ENCODE peak calls at places on chromosomes 7 and 10, in eight cellular contexts. One of them, this sample, is unnamed.
A peak's percentile ranks its signal among the peaks of the same experiment; 100 is the strongest.

GRCh38 chr10:5094265-5095205 is at the start of gene AKR1C3:
- DNase-seq in DND-41: no peak
- DNase-seq in M059J: peak; percentile 56
- DNase-seq in activated CD8-positive, alpha-beta memory T cell treated with anti-CD3 and anti-CD28 coated beads, Interleukin-2, amount 50 U/mL, for 4 hours: no peak
- DNase-seq in T follicular helper cell: no peak
- DNase-seq in activated CD4-positive, alpha-beta T cell treated with anti-CD3 and anti-CD28 coated beads, Interleukin-2, amount 50 U/mL, for 1 hour: no peak
- DNase-seq in iPS-NIHi11: peak; percentile 50
- DNase-seq in left cardiac atrium: no peak
- DNase-seq in this sample: no peak

GRCh38 chr7:47515305-47515834 is 66.5 kb downstream of the TNS3 start:
- DNase-seq in iPS-NIHi11: no peak
- DNase-seq in activated CD8-positive, alpha-beta memory T cell treated with anti-CD3 and anti-CD28 coated beads, Interleukin-2, amount 50 U/mL, for 4 hours: no peak
- DNase-seq in M059J: no peak
- DNase-seq in T follicular helper cell: no peak
- DNase-seq in left cardiac atrium: no peak
- DNase-seq in activated CD4-positive, alpha-beta T cell treated with anti-CD3 and anti-CD28 coated beads, Interleukin-2, amount 50 U/mL, for 1 hour: no peak
- DNase-seq in DND-41: no peak
- DNase-seq in this sample: no peak

GRCh38 chr10:103578782-103579382 is 85.4 kb downstream of the NEURL1 start:
- DNase-seq in activated CD8-positive, alpha-beta memory T cell treated with anti-CD3 and anti-CD28 coated beads, Interleukin-2, amount 50 U/mL, for 4 hours: no peak
- DNase-seq in T follicular helper cell: no peak
- DNase-seq in M059J: peak; percentile 64
- DNase-seq in iPS-NIHi11: no peak
- DNase-seq in DND-41: no peak
- DNase-seq in left cardiac atrium: no peak
- DNase-seq in activated CD4-positive, alpha-beta T cell treated with anti-CD3 and anti-CD28 coated beads, Interleukin-2, amount 50 U/mL, for 1 hour: no peak
- DNase-seq in this sample: no peak

GRCh38 chr10:104323721-104324686 is 14.3 kb downstream of the ITPRIP start:
- DNase-seq in activated CD8-positive, alpha-beta memory T cell treated with anti-CD3 and anti-CD28 coated beads, Interleukin-2, amount 50 U/mL, for 4 hours: no peak
- DNase-seq in DND-41: no peak
- DNase-seq in activated CD4-positive, alpha-beta T cell treated with anti-CD3 and anti-CD28 coated beads, Interleukin-2, amount 50 U/mL, for 1 hour: no peak
- DNase-seq in left cardiac atrium: no peak
- DNase-seq in iPS-NIHi11: no peak
- DNase-seq in T follicular helper cell: no peak
- DNase-seq in M059J: no peak
- DNase-seq in this sample: no peak

GRCh38 chr10:78147202-78147601 is 113.5 kb downstream of the RPS24 start:
- DNase-seq in left cardiac atrium: no peak
- DNase-seq in T follicular helper cell: no peak
- DNase-seq in activated CD8-positive, alpha-beta memory T cell treated with anti-CD3 and anti-CD28 coated beads, Interleukin-2, amount 50 U/mL, for 4 hours: no peak
- DNase-seq in activated CD4-positive, alpha-beta T cell treated with anti-CD3 and anti-CD28 coated beads, Interleukin-2, amount 50 U/mL, for 1 hour: no peak
- DNase-seq in M059J: no peak
- DNase-seq in iPS-NIHi11: no peak
- DNase-seq in DND-41: no peak
- DNase-seq in this sample: no peak

GRCh38 chr10:96673318-96674099 is 46.8 kb downstream of the PIK3AP1 start:
- DNase-seq in activated CD4-positive, alpha-beta T cell treated with anti-CD3 and anti-CD28 coated beads, Interleukin-2, amount 50 U/mL, for 1 hour: no peak
- DNase-seq in iPS-NIHi11: no peak
- DNase-seq in M059J: peak; percentile 84
- DNase-seq in activated CD8-positive, alpha-beta memory T cell treated with anti-CD3 and anti-CD28 coated beads, Interleukin-2, amount 50 U/mL, for 4 hours: no peak
- DNase-seq in DND-41: no peak
- DNase-seq in T follicular helper cell: no peak
- DNase-seq in left cardiac atrium: no peak
- DNase-seq in this sample: no peak

GRCh38 chr7:115635367-115635766 is 395.2 kb downstream of the TFEC start:
- DNase-seq in M059J: no peak
- DNase-seq in activated CD8-positive, alpha-beta memory T cell treated with anti-CD3 and anti-CD28 coated beads, Interleukin-2, amount 50 U/mL, for 4 hours: no peak
- DNase-seq in iPS-NIHi11: no peak
- DNase-seq in left cardiac atrium: no peak
- DNase-seq in DND-41: no peak
- DNase-seq in T follicular helper cell: no peak
- DNase-seq in activated CD4-positive, alpha-beta T cell treated with anti-CD3 and anti-CD28 coated beads, Interleukin-2, amount 50 U/mL, for 1 hour: no peak
- DNase-seq in this sample: no peak

GRCh38 chr7:92765725-92766124 is 70.6 kb downstream of the CDK6 start:
- DNase-seq in left cardiac atrium: no peak
- DNase-seq in DND-41: no peak
- DNase-seq in M059J: peak; percentile 89
- DNase-seq in activated CD8-positive, alpha-beta memory T cell treated with anti-CD3 and anti-CD28 coated beads, Interleukin-2, amount 50 U/mL, for 4 hours: no peak
- DNase-seq in activated CD4-positive, alpha-beta T cell treated with anti-CD3 and anti-CD28 coated beads, Interleukin-2, amount 50 U/mL, for 1 hour: no peak
- DNase-seq in iPS-NIHi11: no peak
- DNase-seq in T follicular helper cell: no peak
- DNase-seq in this sample: no peak

GRCh38 chr7:36360244-36360643 is 29.4 kb upstream of the ANLN start:
- DNase-seq in DND-41: no peak
- DNase-seq in iPS-NIHi11: peak; percentile 24
- DNase-seq in left cardiac atrium: no peak
- DNase-seq in T follicular helper cell: no peak
- DNase-seq in activated CD4-positive, alpha-beta T cell treated with anti-CD3 and anti-CD28 coated beads, Interleukin-2, amount 50 U/mL, for 1 hour: no peak
- DNase-seq in M059J: no peak
- DNase-seq in activated CD8-positive, alpha-beta memory T cell treated with anti-CD3 and anti-CD28 coated beads, Interleukin-2, amount 50 U/mL, for 4 hours: no peak
- DNase-seq in this sample: no peak

GRCh38 chr7:139914861-139915300 is 85.8 kb downstream of the TBXAS1 start:
- DNase-seq in DND-41: no peak
- DNase-seq in activated CD4-positive, alpha-beta T cell treated with anti-CD3 and anti-CD28 coated beads, Interleukin-2, amount 50 U/mL, for 1 hour: no peak
- DNase-seq in activated CD8-positive, alpha-beta memory T cell treated with anti-CD3 and anti-CD28 coated beads, Interleukin-2, amount 50 U/mL, for 4 hours: no peak
- DNase-seq in iPS-NIHi11: no peak
- DNase-seq in left cardiac atrium: no peak
- DNase-seq in T follicular helper cell: no peak
- DNase-seq in M059J: peak; percentile 23
- DNase-seq in this sample: no peak

GRCh38 chr10:49387029-49387428 is 8.9 kb downstream of the DRGX start:
- DNase-seq in iPS-NIHi11: no peak
- DNase-seq in T follicular helper cell: no peak
- DNase-seq in activated CD4-positive, alpha-beta T cell treated with anti-CD3 and anti-CD28 coated beads, Interleukin-2, amount 50 U/mL, for 1 hour: no peak
- DNase-seq in DND-41: no peak
- DNase-seq in left cardiac atrium: no peak
- DNase-seq in activated CD8-positive, alpha-beta memory T cell treated with anti-CD3 and anti-CD28 coated beads, Interleukin-2, amount 50 U/mL, for 4 hours: no peak
- DNase-seq in M059J: peak; percentile 68
- DNase-seq in this sample: no peak

GRCh38 chr10:73653195-73653594 is 2.6 kb downstream of the SYNPO2L start:
- DNase-seq in iPS-NIHi11: no peak
- DNase-seq in activated CD8-positive, alpha-beta memory T cell treated with anti-CD3 and anti-CD28 coated beads, Interleukin-2, amount 50 U/mL, for 4 hours: no peak
- DNase-seq in M059J: no peak
- DNase-seq in T follicular helper cell: no peak
- DNase-seq in DND-41: no peak
- DNase-seq in activated CD4-positive, alpha-beta T cell treated with anti-CD3 and anti-CD28 coated beads, Interleukin-2, amount 50 U/mL, for 1 hour: no peak
- DNase-seq in left cardiac atrium: no peak
- DNase-seq in this sample: no peak

GRCh38 chr7:16712916-16713315 is 40.6 kb upstream of the TSPAN13 start:
- DNase-seq in left cardiac atrium: no peak
- DNase-seq in T follicular helper cell: no peak
- DNase-seq in iPS-NIHi11: no peak
- DNase-seq in activated CD8-positive, alpha-beta memory T cell treated with anti-CD3 and anti-CD28 coated beads, Interleukin-2, amount 50 U/mL, for 4 hours: no peak
- DNase-seq in activated CD4-positive, alpha-beta T cell treated with anti-CD3 and anti-CD28 coated beads, Interleukin-2, amount 50 U/mL, for 1 hour: no peak
- DNase-seq in M059J: peak; percentile 90
- DNase-seq in DND-41: no peak
- DNase-seq in this sample: no peak

GRCh38 chr10:2036209-2036608 is 298.9 kb upstream of the ADARB2 start:
- DNase-seq in T follicular helper cell: no peak
- DNase-seq in M059J: no peak
- DNase-seq in DND-41: no peak
- DNase-seq in left cardiac atrium: no peak
- DNase-seq in activated CD8-positive, alpha-beta memory T cell treated with anti-CD3 and anti-CD28 coated beads, Interleukin-2, amount 50 U/mL, for 4 hours: no peak
- DNase-seq in iPS-NIHi11: no peak
- DNase-seq in activated CD4-positive, alpha-beta T cell treated with anti-CD3 and anti-CD28 coated beads, Interleukin-2, amount 50 U/mL, for 1 hour: no peak
- DNase-seq in this sample: no peak

GRCh38 chr10:18364987-18365775 is 225.0 kb downstream of the CACNB2 start:
- DNase-seq in DND-41: no peak
- DNase-seq in activated CD8-positive, alpha-beta memory T cell treated with anti-CD3 and anti-CD28 coated beads, Interleukin-2, amount 50 U/mL, for 4 hours: no peak
- DNase-seq in activated CD4-positive, alpha-beta T cell treated with anti-CD3 and anti-CD28 coated beads, Interleukin-2, amount 50 U/mL, for 1 hour: no peak
- DNase-seq in iPS-NIHi11: no peak
- DNase-seq in M059J: no peak
- DNase-seq in T follicular helper cell: no peak
- DNase-seq in left cardiac atrium: no peak
- DNase-seq in this sample: no peak

GRCh38 chr7:113775804-113776203 is 143.0 kb downstream of the PPP1R3A start:
- DNase-seq in iPS-NIHi11: no peak
- DNase-seq in activated CD8-positive, alpha-beta memory T cell treated with anti-CD3 and anti-CD28 coated beads, Interleukin-2, amount 50 U/mL, for 4 hours: no peak
- DNase-seq in M059J: no peak
- DNase-seq in left cardiac atrium: no peak
- DNase-seq in activated CD4-positive, alpha-beta T cell treated with anti-CD3 and anti-CD28 coated beads, Interleukin-2, amount 50 U/mL, for 1 hour: no peak
- DNase-seq in DND-41: no peak
- DNase-seq in T follicular helper cell: no peak
- DNase-seq in this sample: no peak

GRCh38 chr7:150388709-150389531 is 9.8 kb downstream of the ZNF775 start:
- DNase-seq in DND-41: no peak
- DNase-seq in activated CD8-positive, alpha-beta memory T cell treated with anti-CD3 and anti-CD28 coated beads, Interleukin-2, amount 50 U/mL, for 4 hours: no peak
- DNase-seq in iPS-NIHi11: no peak
- DNase-seq in T follicular helper cell: no peak
- DNase-seq in M059J: no peak
- DNase-seq in activated CD4-positive, alpha-beta T cell treated with anti-CD3 and anti-CD28 coated beads, Interleukin-2, amount 50 U/mL, for 1 hour: no peak
- DNase-seq in left cardiac atrium: peak; percentile 74
- DNase-seq in this sample: no peak

GRCh38 chr7:29988391-29989256 is 977 bp downstream of the SCRN1 start:
- DNase-seq in T follicular helper cell: no peak
- DNase-seq in M059J: peak; percentile 81
- DNase-seq in left cardiac atrium: peak; percentile 57
- DNase-seq in DND-41: no peak
- DNase-seq in activated CD4-positive, alpha-beta T cell treated with anti-CD3 and anti-CD28 coated beads, Interleukin-2, amount 50 U/mL, for 1 hour: peak; percentile 11
- DNase-seq in iPS-NIHi11: peak; percentile 53
- DNase-seq in activated CD8-positive, alpha-beta memory T cell treated with anti-CD3 and anti-CD28 coated beads, Interleukin-2, amount 50 U/mL, for 4 hours: peak; percentile 37
- DNase-seq in this sample: peak; percentile 37

GRCh38 chr7:142711722-142712616 is 37.3 kb upstream of the PRSS1 start:
- DNase-seq in activated CD8-positive, alpha-beta memory T cell treated with anti-CD3 and anti-CD28 coated beads, Interleukin-2, amount 50 U/mL, for 4 hours: peak; percentile 25
- DNase-seq in DND-41: no peak
- DNase-seq in T follicular helper cell: no peak
- DNase-seq in M059J: peak; percentile 34
- DNase-seq in activated CD4-positive, alpha-beta T cell treated with anti-CD3 and anti-CD28 coated beads, Interleukin-2, amount 50 U/mL, for 1 hour: no peak
- DNase-seq in left cardiac atrium: no peak
- DNase-seq in iPS-NIHi11: peak; percentile 29
- DNase-seq in this sample: no peak

GRCh38 chr7:154862153-154862791 is 140.7 kb downstream of the PAXIP1 start:
- DNase-seq in activated CD8-positive, alpha-beta memory T cell treated with anti-CD3 and anti-CD28 coated beads, Interleukin-2, amount 50 U/mL, for 4 hours: no peak
- DNase-seq in left cardiac atrium: no peak
- DNase-seq in DND-41: no peak
- DNase-seq in activated CD4-positive, alpha-beta T cell treated with anti-CD3 and anti-CD28 coated beads, Interleukin-2, amount 50 U/mL, for 1 hour: no peak
- DNase-seq in iPS-NIHi11: no peak
- DNase-seq in T follicular helper cell: no peak
- DNase-seq in M059J: no peak
- DNase-seq in this sample: no peak